ENCODE peak calls at places on chromosome 7, in eight cellular contexts. T is HCT116, D is IMR-90, M is thyroid gland, O is endothelial cell of umbilical vein, P is body of pancreas, I is adrenal gland, F is ovary. B is an unnamed sample. For H3K27me3, the result is how much of the 10 kb centered on the place peaks cover.

GRCh38 chr7:153588596-153588995 is 463.6 kb upstream of the DPP6 start:
- DNase-seq in P (no peak), M (no peak), T (no peak), O (no peak), F (no peak), D (no peak), I (no peak), B (no peak)

GRCh38 chr7:98836811-98837631 is 32.8 kb downstream of the TMEM130 start:
- DNase-seq in M (peak), T (peak), O (no peak), D (peak), F (no peak), P (peak), I (peak), B (peak)

GRCh38 chr7:44278451-44279161 is 46.8 kb downstream of the CAMK2B start:
- DNase-seq in F (peak), T (no peak), D (peak), P (no peak), I (peak), O (peak), M (no peak), B (no peak)

GRCh38 chr7:112331495-112331894 is 118.8 kb upstream of the IFRD1 start:
- DNase-seq in T (no peak), F (no peak), P (no peak), D (no peak), I (no peak), O (no peak), M (no peak), B (no peak)

GRCh38 chr7:66883716-66884115 is 37.3 kb upstream of the TMEM248 start:
- DNase-seq in O (no peak), D (peak), I (no peak), M (no peak), T (no peak), F (no peak), P (no peak), B (no peak)

GRCh38 chr7:91683823-91684222 is 196.7 kb downstream of the MTERF1 start:
- DNase-seq in T (no peak), I (no peak), O (peak), F (no peak), M (no peak), P (no peak), D (peak), B (no peak)

GRCh38 chr7:51457079-51457478 is 140.5 kb upstream of the COBL start:
- DNase-seq in O (no peak), I (no peak), D (no peak), F (no peak), M (no peak), T (no peak), P (no peak), B (no peak)

GRCh38 chr7:36088966-36089365 is 64.1 kb upstream of the EEPD1 start:
- DNase-seq in I (no peak), F (no peak), T (no peak), P (no peak), D (no peak), O (no peak), M (no peak), B (no peak)

GRCh38 chr7:151341357-151342101 is at the start of gene NUB1:
- DNase-seq in P (peak), D (peak), I (peak), M (peak), T (peak), F (peak), O (peak), B (peak)
- TF ChIP-seq POLR2A in P (peak), D (peak), I (peak), M (peak), T (peak), F (peak), O (no peak), B (no peak)

GRCh38 chr7:142925413-142925812 is 8.1 kb downstream of the TRPV5 start:
- DNase-seq in D (no peak), P (no peak), T (no peak), M (no peak), F (no peak), I (no peak), O (no peak), B (no peak)

GRCh38 chr7:142930126-142930730 is 3.3 kb downstream of the TRPV5 start:
- DNase-seq in M (no peak), F (no peak), O (no peak), P (no peak), T (no peak), I (no peak), D (no peak), B (no peak)

GRCh38 chr7:142927085-142927745 is 6.3 kb downstream of the TRPV5 start:
- DNase-seq in M (no peak), T (no peak), D (no peak), F (no peak), P (peak), O (no peak), I (no peak), B (no peak)

GRCh38 chr7:142932386-142933091 is 1.0 kb downstream of the TRPV5 start:
- DNase-seq in I (no peak), O (no peak), M (no peak), D (no peak), F (no peak), P (no peak), T (no peak), B (no peak)

GRCh38 chr7:142927949-142928348 is 5.6 kb downstream of the TRPV5 start:
- DNase-seq in M (no peak), P (no peak), T (no peak), D (no peak), F (no peak), O (no peak), I (no peak), B (no peak)
- H3K4me3 ChIP-seq in M (no peak), P (no peak), T (no peak), D (no peak), F (no peak), O (no peak), I (no peak), B (no peak)

GRCh38 chr7:158563051-158563450 is 24.6 kb downstream of the PTPRN2 start:
- DNase-seq in I (no peak), F (no peak), P (no peak), O (no peak), M (no peak), D (no peak), T (no peak), B (no peak)
- H3K27me3 ChIP-seq in I (under half), F (under half), P (under half), O (under half), M (under half), D (under half), T (under half), B (under half)

GRCh38 chr7:149283321-149283720 is 21.3 kb downstream of the ZNF783 start:
- DNase-seq in T (no peak), O (no peak), I (no peak), P (no peak), M (no peak), F (no peak), D (no peak), B (no peak)

GRCh38 chr7:149284343-149284742 is 22.3 kb downstream of the ZNF783 start:
- DNase-seq in F (no peak), O (no peak), D (no peak), M (no peak), P (no peak), T (no peak), I (no peak), B (no peak)

GRCh38 chr7:149286811-149287400 is 24.9 kb downstream of the ZNF783 start:
- DNase-seq in D (peak), P (peak), M (no peak), I (no peak), F (no peak), O (no peak), T (no peak), B (peak)

GRCh38 chr7:149285581-149285975 is 23.6 kb downstream of the ZNF783 start:
- DNase-seq in P (no peak), O (peak), I (peak), T (no peak), M (peak), F (no peak), D (peak), B (no peak)

GRCh38 chr7:149284850-149285580 is 23.0 kb downstream of the ZNF783 start:
- DNase-seq in T (peak), F (peak), M (peak), I (peak), O (peak), D (peak), P (peak), B (peak)
- TF ChIP-seq POLR2A in T (no peak), F (no peak), M (no peak), I (peak), O (peak), D (peak), P (peak), B (no peak)

GRCh38 chr7:1667566-1668485 is 2.3 kb upstream of the ELFN1 start:
- DNase-seq in D (no peak), I (no peak), P (peak), F (peak), O (no peak), T (no peak), M (no peak), B (no peak)
- H3K4me3 ChIP-seq in D (peak), I (no peak), P (no peak), F (peak), O (no peak), T (no peak), M (peak), B (peak)

B was measured in stomach.